ENCODE peak calls at places on chromosomes 3 and 15, in ten cellular contexts. J is colonic mucosa, K is AG08396, D is posterior vena cava, N is brain microvascular endothelial cell, T is astrocyte of the spinal cord, I is AG20443, X is right atrium auricular region, F is caudate nucleus, R is NCI-H460. A is an unnamed sample.

GRCh38 chr3:154421067-154421466 is 8.9 kb downstream of the GPR149 start:
- DNase-seq in I (peak), R (peak), N (peak), J (no peak), D (no peak), T (no peak), F (no peak), K (no peak), X (no peak), A (no peak)

GRCh38 chr3:30289324-30289723 is 317.1 kb upstream of the TGFBR2 start:
- DNase-seq in T (no peak), J (peak), F (no peak), R (peak), D (no peak), X (no peak), N (no peak), I (no peak), K (no peak), A (no peak)

GRCh38 chr15:51121118-51121517 is 26.4 kb upstream of the TNFAIP8L3 start:
- DNase-seq in I (peak), F (no peak), N (peak), K (peak), T (peak), J (no peak), D (peak), X (no peak), R (no peak), A (peak)

GRCh38 chr15:26615927-26616302 is 157.0 kb downstream of the GABRB3 start:
- DNase-seq in R (no peak), N (no peak), X (no peak), D (no peak), K (no peak), J (no peak), I (no peak), T (no peak), F (no peak), A (no peak)

GRCh38 chr3:36903119-36903882 is 41.6 kb downstream of the TRANK1 start:
- DNase-seq in I (no peak), X (no peak), J (no peak), R (no peak), N (no peak), K (no peak), T (no peak), F (no peak), D (no peak), A (no peak)

GRCh38 chr15:38085104-38085503 is 150.7 kb downstream of the TMCO5A start:
- DNase-seq in X (no peak), T (no peak), F (no peak), N (no peak), R (no peak), I (no peak), K (no peak), J (no peak), D (no peak), A (no peak)

GRCh38 chr3:22474706-22475470 is 723.9 kb upstream of the ZNF385D start:
- DNase-seq in T (peak), I (no peak), X (no peak), J (no peak), N (peak), D (peak), K (no peak), R (no peak), F (no peak), A (no peak)

GRCh38 chr3:41674449-41674848 is 287.5 kb downstream of the ULK4 start:
- DNase-seq in K (no peak), F (no peak), N (no peak), R (no peak), I (no peak), D (no peak), J (no peak), T (no peak), X (no peak), A (no peak)

GRCh38 chr3:193330500-193331204 is 47.9 kb downstream of the ATP13A5 start:
- DNase-seq in T (no peak), D (no peak), N (no peak), J (no peak), R (no peak), I (no peak), X (no peak), K (no peak), F (no peak), A (no peak)

GRCh38 chr3:18302517-18302916 is 122.6 kb downstream of the SATB1 start:
- DNase-seq in R (no peak), D (no peak), J (no peak), F (no peak), N (no peak), K (no peak), X (no peak), T (peak), I (no peak), A (no peak)

GRCh38 chr3:38149701-38150100 is 11.2 kb downstream of the MYD88 start:
- DNase-seq in N (no peak), K (no peak), I (no peak), T (no peak), D (no peak), X (peak), R (no peak), F (no peak), J (no peak), A (no peak)

GRCh38 chr15:70362911-70363310 is 265.2 kb upstream of the TLE3 start:
- DNase-seq in K (peak), I (peak), J (no peak), F (no peak), N (peak), X (peak), T (peak), R (peak), D (peak), A (no peak)

GRCh38 chr15:40192942-40193341 is 32.1 kb downstream of the BUB1B start:
- DNase-seq in N (peak), R (no peak), K (peak), I (peak), J (no peak), T (peak), X (no peak), D (no peak), F (peak), A (no peak)

GRCh38 chr15:95864467-95864886 is 466.0 kb upstream of the NR2F2 start:
- DNase-seq in T (no peak), K (no peak), X (no peak), F (no peak), R (no peak), D (no peak), J (no peak), N (no peak), I (no peak), A (peak)

GRCh38 chr3:185914911-185915629 is 22.7 kb downstream of the TRA2B start:
- DNase-seq in D (no peak), F (no peak), I (no peak), T (no peak), J (no peak), R (no peak), X (no peak), N (no peak), K (no peak), A (no peak)

GRCh38 chr3:169300436-169300835 is 363.1 kb downstream of the MECOM start:
- DNase-seq in K (no peak), N (no peak), D (no peak), T (no peak), R (no peak), F (no peak), J (no peak), X (no peak), I (no peak), A (no peak)

GRCh38 chr3:127613406-127613805 is 15.2 kb downstream of the MCM2 start:
- DNase-seq in D (no peak), R (no peak), N (no peak), I (no peak), J (no peak), K (peak), F (no peak), T (no peak), X (no peak), A (no peak)

GRCh38 chr3:69084326-69084667 is 440 bp upstream of the ARL6IP5 start:
- DNase-seq in F (no peak), J (no peak), D (no peak), R (peak), K (peak), T (peak), N (peak), I (peak), X (no peak), A (no peak)